ENCODE peak calls at places on chromosomes 6 and 20, in nine cellular contexts. V is RPMI8226, L is NCI-H226, J is B cell, I is activated T-cell treated with anti-CD3 and anti-CD28 coated beads for 1 hour, A is brain microvascular endothelial cell, N is right cardiac atrium, K is astrocyte of the spinal cord, M is H9. F is an unnamed sample.

GRCh38 chr6:96657344-96657743 is 94.4 kb downstream of the FHL5 start:
- DNase-seq in V (no peak), L (no peak), J (no peak), I (no peak), A (no peak), N (no peak), K (no peak), M (no peak), F (no peak)

GRCh38 chr6:14682821-14683220 is 563.0 kb upstream of the JARID2 start:
- DNase-seq in V (no peak), L (peak), J (no peak), I (no peak), A (no peak), N (no peak), K (peak), M (no peak), F (no peak)

GRCh38 chr6:17585766-17586502 is 14.2 kb upstream of the FAM8A1 start:
- DNase-seq in V (peak), L (peak), J (no peak), I (no peak), A (no peak), N (no peak), K (no peak), M (peak), F (no peak)

GRCh38 chr6:113171882-113172281 is 685.3 kb upstream of the MARCKS start:
- DNase-seq in V (no peak), L (no peak), J (no peak), I (no peak), A (no peak), N (no peak), K (no peak), M (no peak), F (no peak)

GRCh38 chr6:69622924-69623323 is 173.9 kb downstream of the LMBRD1 start:
- DNase-seq in V (no peak), L (no peak), J (no peak), I (no peak), A (no peak), N (no peak), K (no peak), M (peak), F (no peak)

GRCh38 chr6:131657630-131658111 is 20.6 kb downstream of the ENPP3 start:
- DNase-seq in V (no peak), L (peak), J (no peak), I (no peak), A (peak), N (no peak), K (peak), M (no peak), F (no peak)

GRCh38 chr6:36130672-36131516 is 581 bp downstream of the MAPK13 start:
- DNase-seq in V (peak), L (no peak), J (no peak), I (no peak), A (no peak), N (peak), K (no peak), M (peak), F (no peak)

GRCh38 chr20:16243470-16243869 is 329.8 kb downstream of the KIF16B start:
- DNase-seq in V (no peak), L (no peak), J (no peak), I (no peak), A (no peak), N (no peak), K (no peak), M (no peak), F (no peak)

GRCh38 chr6:143079325-143079640 is 18.6 kb downstream of the AIG1 start:
- DNase-seq in V (no peak), L (no peak), J (no peak), I (no peak), A (no peak), N (no peak), K (no peak), M (no peak), F (no peak)

GRCh38 chr20:47493954-47494293 is 7.8 kb upstream of the NCOA3 start:
- DNase-seq in V (no peak), L (no peak), J (no peak), I (no peak), A (no peak), N (no peak), K (no peak), M (no peak), F (no peak)

GRCh38 chr20:29878281-29878741 is 1379.2 kb upstream of the DEFB115 start:
- DNase-seq in V (peak), L (peak), J (no peak), I (no peak), A (no peak), N (peak), K (no peak), M (no peak), F (no peak)

GRCh38 chr6:158500016-158500735 is 59.7 kb upstream of the TMEM181 start:
- DNase-seq in V (no peak), L (no peak), J (no peak), I (no peak), A (no peak), N (no peak), K (peak), M (no peak), F (no peak)

GRCh38 chr6:122696853-122697252 is 82.7 kb upstream of the FABP7 start:
- DNase-seq in V (no peak), L (peak), J (no peak), I (no peak), A (peak), N (no peak), K (peak), M (no peak), F (no peak)

GRCh38 chr6:15504040-15504491 is 158.8 kb downstream of the DTNBP1 start:
- DNase-seq in V (no peak), L (no peak), J (no peak), I (no peak), A (peak), N (peak), K (peak), M (no peak), F (no peak)

GRCh38 chr6:41430875-41431274 is 95.5 kb downstream of the NCR2 start:
- DNase-seq in V (no peak), L (peak), J (no peak), I (no peak), A (peak), N (no peak), K (peak), M (no peak), F (no peak)

GRCh38 chr20:43456809-43457639 is 672 bp upstream of the SRSF6 start:
- DNase-seq in V (peak), L (peak), J (peak), I (peak), A (peak), N (peak), K (peak), M (peak), F (peak)

GRCh38 chr6:32397252-32397920 is 9.6 kb downstream of the BTNL2 start:
- DNase-seq in V (no peak), L (no peak), J (peak), I (no peak), A (no peak), N (no peak), K (no peak), M (no peak), F (no peak)

GRCh38 chr6:122651604-122652003 is 41.4 kb downstream of the PKIB start:
- DNase-seq in V (no peak), L (peak), J (no peak), I (no peak), A (peak), N (no peak), K (peak), M (no peak), F (no peak)

GRCh38 chr20:32316667-32317066 is 39.2 kb downstream of the KIF3B start:
- DNase-seq in V (no peak), L (no peak), J (no peak), I (no peak), A (peak), N (no peak), K (no peak), M (no peak), F (no peak)

GRCh38 chr6:135280375-135281136 is 99.4 kb downstream of the MYB start:
- DNase-seq in V (peak), L (peak), J (no peak), I (no peak), A (no peak), N (no peak), K (no peak), M (no peak), F (peak)

GRCh38 chr6:141307309-141307998 is 825.3 kb upstream of the GJE1 start:
- DNase-seq in V (no peak), L (peak), J (no peak), I (no peak), A (no peak), N (no peak), K (no peak), M (no peak), F (no peak)

GRCh38 chr6:144413418-144413817 is 128.3 kb downstream of the UTRN start:
- DNase-seq in V (no peak), L (peak), J (no peak), I (no peak), A (peak), N (no peak), K (no peak), M (no peak), F (no peak)

GRCh38 chr6:33698494-33698893 is 13.0 kb downstream of the UQCC2 start:
- DNase-seq in V (no peak), L (no peak), J (no peak), I (no peak), A (no peak), N (no peak), K (no peak), M (no peak), F (no peak)

GRCh38 chr6:149484733-149485700 is at the start of gene ZC3H12D:
- DNase-seq in V (peak), L (no peak), J (peak), I (peak), A (peak), N (peak), K (peak), M (peak), F (peak)

GRCh38 chr6:108068618-108069017 is 5.9 kb downstream of the OSTM1 start:
- DNase-seq in V (no peak), L (no peak), J (no peak), I (no peak), A (no peak), N (no peak), K (no peak), M (no peak), F (peak)

GRCh38 chr6:16168858-16169257 is 40.0 kb downstream of the MYLIP start:
- DNase-seq in V (peak), L (peak), J (no peak), I (no peak), A (peak), N (no peak), K (peak), M (no peak), F (no peak)

GRCh38 chr6:158283304-158284005 is 28.8 kb upstream of the TULP4 start:
- DNase-seq in V (peak), L (no peak), J (no peak), I (no peak), A (peak), N (no peak), K (peak), M (peak), F (no peak)

GRCh38 chr20:45091366-45091765 is 9.6 kb downstream of the KCNS1 start:
- DNase-seq in V (no peak), L (no peak), J (no peak), I (no peak), A (no peak), N (no peak), K (no peak), M (no peak), F (no peak)

GRCh38 chr6:142568857-142569597 is 267.2 kb downstream of the ADGRG6 start:
- DNase-seq in V (no peak), L (peak), J (no peak), I (no peak), A (peak), N (no peak), K (peak), M (no peak), F (no peak)

GRCh38 chr20:33909331-33909921 is 84.3 kb upstream of the RALY start:
- DNase-seq in V (no peak), L (peak), J (no peak), I (no peak), A (peak), N (peak), K (peak), M (no peak), F (no peak)

GRCh38 chr20:45311589-45312211 is 3.6 kb upstream of the MATN4 start:
- DNase-seq in V (peak), L (peak), J (no peak), I (peak), A (no peak), N (peak), K (no peak), M (peak), F (no peak)

GRCh38 chr6:83735461-83735860 is 26.6 kb upstream of the SNAP91 start:
- DNase-seq in V (no peak), L (no peak), J (no peak), I (no peak), A (no peak), N (no peak), K (no peak), M (no peak), F (no peak)

GRCh38 chr20:57392512-57393271 is 1.5 kb downstream of the RBM38 start:
- DNase-seq in V (peak), L (no peak), J (peak), I (peak), A (no peak), N (peak), K (no peak), M (no peak), F (peak)

F was measured in DND-41.